ENCODE peak calls at places on chromosomes 12 and 14, in six cellular contexts. R, C, N, E, X and G are unnamed samples.
A peak's percentile ranks its signal among the peaks of the same experiment; 100 is the strongest.

GRCh38 chr12:110501378-110501721 is 561 bp downstream of the VPS29 start:
- DNase-seq in R (no peak), C (peak; percentile 46), N (peak; percentile 56), E (no peak), X (no peak), G (no peak)

GRCh38 chr12:49983892-49984291 is 11.1 kb downstream of the AQP6 start:
- DNase-seq in R (peak; percentile 67), C (peak; percentile 86), N (peak; percentile 86), E (no peak), X (no peak), G (no peak)

GRCh38 chr14:37036669-37037341 is 135.6 kb downstream of the SLC25A21 start:
- DNase-seq in R (peak; percentile 6), C (no peak), N (no peak), E (no peak), X (no peak), G (no peak)

GRCh38 chr14:67940894-67941455 is 121.4 kb downstream of the RAD51B start:
- DNase-seq in R (peak; percentile 45), C (peak; percentile 44), N (peak; percentile 29), E (no peak), X (no peak), G (no peak)

GRCh38 chr12:12331244-12331771 is 18.7 kb downstream of the MANSC1 start:
- DNase-seq in R (no peak), C (peak; percentile 59), N (no peak), E (no peak), X (no peak), G (no peak)

GRCh38 chr14:94173471-94173884 is 644 bp upstream of the PPP4R4 start:
- DNase-seq in R (no peak), C (no peak), N (no peak), E (no peak), X (peak; percentile 20), G (no peak)

GRCh38 chr14:23409475-23409874 is 1.4 kb upstream of the MYH6 start:
- DNase-seq in R (no peak), C (no peak), N (no peak), E (no peak), X (no peak), G (no peak)

GRCh38 chr12:6370994-6371754 is 4.2 kb downstream of the SCNN1A start:
- DNase-seq in R (no peak), C (peak; percentile 81), N (no peak), E (no peak), X (no peak), G (no peak)

GRCh38 chr12:131025939-131026702 is 72.4 kb downstream of the ADGRD1 start:
- DNase-seq in R (no peak), C (no peak), N (no peak), E (no peak), X (no peak), G (no peak)

GRCh38 chr14:29650554-29651269 is 276.9 kb downstream of the PRKD1 start:
- DNase-seq in R (no peak), C (no peak), N (no peak), E (no peak), X (no peak), G (no peak)

GRCh38 chr12:102811125-102811737 is 105.8 kb downstream of the PAH start:
- DNase-seq in R (no peak), C (peak; percentile 70), N (no peak), E (no peak), X (no peak), G (no peak)

GRCh38 chr12:124833693-124834122 is 30.0 kb downstream of the SCARB1 start:
- DNase-seq in R (no peak), C (peak; percentile 96), N (no peak), E (no peak), X (no peak), G (no peak)

GRCh38 chr12:57694459-57695019 is 607 bp downstream of the OS9 start:
- DNase-seq in R (no peak), C (peak; percentile 58), N (no peak), E (no peak), X (no peak), G (no peak)

GRCh38 chr12:50928392-50928791 is 24.0 kb upstream of the HIGD1C start:
- DNase-seq in R (no peak), C (no peak), N (no peak), E (no peak), X (no peak), G (no peak)

GRCh38 chr12:112112423-112113132 is 4.0 kb upstream of the NAA25 start:
- DNase-seq in R (no peak), C (no peak), N (no peak), E (no peak), X (no peak), G (no peak)

GRCh38 chr14:101289911-101290310 is 271.4 kb upstream of the DIO3 start:
- DNase-seq in R (no peak), C (no peak), N (no peak), E (no peak), X (no peak), G (no peak)

GRCh38 chr12:108939594-108939993 is 59.7 kb downstream of the DAO start:
- DNase-seq in R (no peak), C (peak; percentile 56), N (no peak), E (no peak), X (no peak), G (no peak)

GRCh38 chr12:91954326-91954725 is 191.3 kb downstream of the BTG1 start:
- DNase-seq in R (no peak), C (no peak), N (no peak), E (no peak), X (no peak), G (no peak)

GRCh38 chr14:65704412-65704811 is 291.9 kb downstream of the FUT8 start:
- DNase-seq in R (peak; percentile 10), C (no peak), N (no peak), E (no peak), X (no peak), G (no peak)

GRCh38 chr14:100239200-100239839 is 376 bp downstream of the YY1 start:
- DNase-seq in R (no peak), C (no peak), N (no peak), E (no peak), X (peak; percentile 37), G (peak; percentile 17)

GRCh38 chr14:68733086-68733621 is 59.7 kb downstream of the ZFP36L1 start:
- DNase-seq in R (no peak), C (no peak), N (no peak), E (no peak), X (no peak), G (no peak)

GRCh38 chr12:99600388-99600787 is 47.2 kb upstream of the GARIN6 start:
- DNase-seq in R (no peak), C (peak; percentile 5), N (no peak), E (no peak), X (no peak), G (no peak)

GRCh38 chr12:110684322-110684836 is 4.5 kb downstream of the HVCN1 start:
- DNase-seq in R (peak; percentile 42), C (no peak), N (no peak), E (no peak), X (no peak), G (no peak)

GRCh38 chr12:132595183-132595582 is 15.2 kb downstream of the LRCOL1 start:
- DNase-seq in R (no peak), C (no peak), N (no peak), E (no peak), X (no peak), G (no peak)

GRCh38 chr14:76918176-76918750 is 92.1 kb downstream of the LRRC74A start:
- DNase-seq in R (peak; percentile 84), C (no peak), N (peak; percentile 70), E (no peak), X (no peak), G (no peak)

GRCh38 chr14:58281969-58282368 is 16.4 kb upstream of the ARID4A start:
- DNase-seq in R (no peak), C (no peak), N (no peak), E (no peak), X (no peak), G (no peak)

GRCh38 chr14:29892327-29892726 is 35.3 kb downstream of the PRKD1 start:
- DNase-seq in R (no peak), C (no peak), N (no peak), E (no peak), X (no peak), G (no peak)

GRCh38 chr12:88493651-88494050 is 86.6 kb downstream of the KITLG start:
- DNase-seq in R (peak; percentile 84), C (no peak), N (peak; percentile 18), E (no peak), X (no peak), G (no peak)